ENCODE peak calls at places on chromosome X, in seven cellular contexts. One of them, this sample, is unnamed.
A peak's percentile ranks its signal among the peaks of the same experiment; 100 is the strongest.

GRCh38 chrX:70979136-70979762 is 48.4 kb upstream of the SLC7A3 start:
- DNase-seq in posterior cingulate gyrus: no peak
- DNase-seq in left lung: no peak
- DNase-seq in Karpas-422: no peak
- DNase-seq in left ventricle myocardium superior: no peak
- DNase-seq in SW480: peak; percentile 63
- DNase-seq in NCI-H1417 treated with DMSO at 0.1 percent for 48 hours: no peak
- DNase-seq in this sample: no peak

GRCh38 chrX:109199726-109200125 is 282.2 kb downstream of the GUCY2F start:
- DNase-seq in left lung: no peak
- DNase-seq in NCI-H1417 treated with DMSO at 0.1 percent for 48 hours: no peak
- DNase-seq in Karpas-422: no peak
- DNase-seq in posterior cingulate gyrus: no peak
- DNase-seq in SW480: no peak
- DNase-seq in left ventricle myocardium superior: no peak
- DNase-seq in this sample: no peak

GRCh38 chrX:45232139-45232538 is 31.5 kb upstream of the DIPK2B start:
- DNase-seq in SW480: no peak
- DNase-seq in left ventricle myocardium superior: no peak
- DNase-seq in left lung: no peak
- DNase-seq in posterior cingulate gyrus: no peak
- DNase-seq in NCI-H1417 treated with DMSO at 0.1 percent for 48 hours: no peak
- DNase-seq in Karpas-422: no peak
- DNase-seq in this sample: no peak

GRCh38 chrX:105765691-105766090 is 56.6 kb upstream of the NRK start:
- DNase-seq in posterior cingulate gyrus: no peak
- DNase-seq in left ventricle myocardium superior: no peak
- DNase-seq in NCI-H1417 treated with DMSO at 0.1 percent for 48 hours: no peak
- DNase-seq in SW480: peak; percentile 1
- DNase-seq in left lung: no peak
- DNase-seq in Karpas-422: no peak
- DNase-seq in this sample: no peak

GRCh38 chrX:133985164-133986007 is at the start of gene GPC3:
- DNase-seq in Karpas-422: no peak
- DNase-seq in NCI-H1417 treated with DMSO at 0.1 percent for 48 hours: no peak
- DNase-seq in SW480: peak; percentile 6
- DNase-seq in left ventricle myocardium superior: peak; percentile 42
- DNase-seq in left lung: no peak
- DNase-seq in posterior cingulate gyrus: peak; percentile 2
- DNase-seq in this sample: no peak

GRCh38 chrX:39559229-39559628 is 538.5 kb downstream of the BCOR start:
- DNase-seq in NCI-H1417 treated with DMSO at 0.1 percent for 48 hours: no peak
- DNase-seq in posterior cingulate gyrus: no peak
- DNase-seq in SW480: no peak
- DNase-seq in left ventricle myocardium superior: no peak
- DNase-seq in left lung: no peak
- DNase-seq in Karpas-422: no peak
- DNase-seq in this sample: no peak

GRCh38 chrX:17247144-17247543 is 127.9 kb upstream of the NHS start:
- DNase-seq in left lung: no peak
- DNase-seq in SW480: no peak
- DNase-seq in posterior cingulate gyrus: no peak
- DNase-seq in left ventricle myocardium superior: no peak
- DNase-seq in Karpas-422: peak; percentile 49
- DNase-seq in NCI-H1417 treated with DMSO at 0.1 percent for 48 hours: no peak
- DNase-seq in this sample: no peak

GRCh38 chrX:18582910-18583493 is 88.9 kb downstream of the RS1 start:
- DNase-seq in left lung: no peak
- DNase-seq in posterior cingulate gyrus: no peak
- DNase-seq in left ventricle myocardium superior: no peak
- DNase-seq in Karpas-422: no peak
- DNase-seq in SW480: no peak
- DNase-seq in NCI-H1417 treated with DMSO at 0.1 percent for 48 hours: no peak
- DNase-seq in this sample: peak; percentile 34

GRCh38 chrX:143648705-143649104 is 12.8 kb upstream of the SLITRK4 start:
- DNase-seq in SW480: peak; percentile 3
- DNase-seq in left ventricle myocardium superior: no peak
- DNase-seq in NCI-H1417 treated with DMSO at 0.1 percent for 48 hours: no peak
- DNase-seq in posterior cingulate gyrus: no peak
- DNase-seq in left lung: no peak
- DNase-seq in Karpas-422: no peak
- DNase-seq in this sample: no peak

GRCh38 chrX:13266641-13267420 is 53.0 kb downstream of the ATXN3L start:
- DNase-seq in left ventricle myocardium superior: no peak
- DNase-seq in left lung: no peak
- DNase-seq in NCI-H1417 treated with DMSO at 0.1 percent for 48 hours: no peak
- DNase-seq in posterior cingulate gyrus: no peak
- DNase-seq in SW480: no peak
- DNase-seq in Karpas-422: no peak
- DNase-seq in this sample: no peak

GRCh38 chrX:154048398-154048797 is 28.7 kb upstream of the IRAK1 start:
- DNase-seq in left lung: no peak
- DNase-seq in NCI-H1417 treated with DMSO at 0.1 percent for 48 hours: no peak
- DNase-seq in posterior cingulate gyrus: no peak
- DNase-seq in left ventricle myocardium superior: no peak
- DNase-seq in Karpas-422: no peak
- DNase-seq in SW480: no peak
- DNase-seq in this sample: no peak

GRCh38 chrX:97522307-97522706 is 638.6 kb downstream of the RPA4 start:
- DNase-seq in NCI-H1417 treated with DMSO at 0.1 percent for 48 hours: no peak
- DNase-seq in left ventricle myocardium superior: no peak
- DNase-seq in left lung: no peak
- DNase-seq in SW480: no peak
- DNase-seq in posterior cingulate gyrus: no peak
- DNase-seq in Karpas-422: no peak
- DNase-seq in this sample: no peak

GRCh38 chrX:2402361-2402690 is 98.5 kb downstream of the DHRSX start:
- DNase-seq in Karpas-422: no peak
- DNase-seq in left lung: no peak
- DNase-seq in left ventricle myocardium superior: no peak
- DNase-seq in NCI-H1417 treated with DMSO at 0.1 percent for 48 hours: no peak
- DNase-seq in SW480: no peak
- DNase-seq in posterior cingulate gyrus: no peak
- DNase-seq in this sample: no peak

GRCh38 chrX:69319376-69319775 is 154.1 kb upstream of the PJA1 start:
- DNase-seq in posterior cingulate gyrus: no peak
- DNase-seq in SW480: no peak
- DNase-seq in Karpas-422: no peak
- DNase-seq in left lung: no peak
- DNase-seq in NCI-H1417 treated with DMSO at 0.1 percent for 48 hours: no peak
- DNase-seq in left ventricle myocardium superior: no peak
- DNase-seq in this sample: no peak

GRCh38 chrX:154546354-154547244 is at the start of gene G6PD:
- DNase-seq in left lung: no peak
- DNase-seq in posterior cingulate gyrus: peak; percentile 59
- DNase-seq in left ventricle myocardium superior: peak; percentile 87
- DNase-seq in NCI-H1417 treated with DMSO at 0.1 percent for 48 hours: peak; percentile 30
- DNase-seq in SW480: peak; percentile 56
- DNase-seq in Karpas-422: peak; percentile 91
- DNase-seq in this sample: no peak

GRCh38 chrX:40468033-40468979 is 112.5 kb upstream of the ATP6AP2 start:
- DNase-seq in NCI-H1417 treated with DMSO at 0.1 percent for 48 hours: peak; percentile 67
- DNase-seq in posterior cingulate gyrus: peak; percentile 48
- DNase-seq in Karpas-422: peak; percentile 48
- DNase-seq in left lung: peak; percentile 47
- DNase-seq in SW480: peak; percentile 90
- DNase-seq in left ventricle myocardium superior: peak; percentile 48
- DNase-seq in this sample: no peak

GRCh38 chrX:9614016-9614415 is 149.2 kb downstream of the TBL1X start:
- DNase-seq in SW480: no peak
- DNase-seq in left ventricle myocardium superior: no peak
- DNase-seq in posterior cingulate gyrus: no peak
- DNase-seq in Karpas-422: no peak
- DNase-seq in NCI-H1417 treated with DMSO at 0.1 percent for 48 hours: no peak
- DNase-seq in left lung: no peak
- DNase-seq in this sample: no peak

GRCh38 chrX:22171287-22172060 is 101.2 kb upstream of the CBLL2 start:
- DNase-seq in left ventricle myocardium superior: no peak
- DNase-seq in SW480: no peak
- DNase-seq in left lung: no peak
- DNase-seq in Karpas-422: no peak
- DNase-seq in posterior cingulate gyrus: no peak
- DNase-seq in NCI-H1417 treated with DMSO at 0.1 percent for 48 hours: no peak
- DNase-seq in this sample: no peak

GRCh38 chrX:56281789-56282188 is 49.6 kb downstream of the KLF8 start:
- DNase-seq in NCI-H1417 treated with DMSO at 0.1 percent for 48 hours: no peak
- DNase-seq in SW480: peak; percentile 38
- DNase-seq in posterior cingulate gyrus: no peak
- DNase-seq in Karpas-422: peak; percentile 66
- DNase-seq in left lung: no peak
- DNase-seq in left ventricle myocardium superior: no peak
- DNase-seq in this sample: no peak

GRCh38 chrX:71912156-71912555 is 1.5 kb downstream of the NHSL2 start:
- DNase-seq in left ventricle myocardium superior: no peak
- DNase-seq in posterior cingulate gyrus: no peak
- DNase-seq in NCI-H1417 treated with DMSO at 0.1 percent for 48 hours: no peak
- DNase-seq in left lung: no peak
- DNase-seq in Karpas-422: no peak
- DNase-seq in SW480: no peak
- DNase-seq in this sample: no peak

GRCh38 chrX:116292183-116292582 is 121.6 kb downstream of the AGTR2 start:
- DNase-seq in left lung: no peak
- DNase-seq in Karpas-422: no peak
- DNase-seq in NCI-H1417 treated with DMSO at 0.1 percent for 48 hours: no peak
- DNase-seq in left ventricle myocardium superior: no peak
- DNase-seq in posterior cingulate gyrus: no peak
- DNase-seq in SW480: no peak
- DNase-seq in this sample: no peak

GRCh38 chrX:51144828-51145442 is 187.7 kb upstream of the NUDT10 start:
- DNase-seq in Karpas-422: peak; percentile 84
- DNase-seq in SW480: peak; percentile 22
- DNase-seq in posterior cingulate gyrus: peak; percentile 2
- DNase-seq in left lung: peak; percentile 44
- DNase-seq in left ventricle myocardium superior: no peak
- DNase-seq in NCI-H1417 treated with DMSO at 0.1 percent for 48 hours: peak; percentile 1
- DNase-seq in this sample: peak; percentile 42

GRCh38 chrX:43961699-43962098 is 11.5 kb downstream of the NDP start:
- DNase-seq in left lung: no peak
- DNase-seq in left ventricle myocardium superior: no peak
- DNase-seq in SW480: no peak
- DNase-seq in posterior cingulate gyrus: no peak
- DNase-seq in NCI-H1417 treated with DMSO at 0.1 percent for 48 hours: no peak
- DNase-seq in Karpas-422: peak; percentile 56
- DNase-seq in this sample: no peak

GRCh38 chrX:44155126-44155525 is 181.9 kb upstream of the NDP start:
- DNase-seq in Karpas-422: no peak
- DNase-seq in left lung: no peak
- DNase-seq in left ventricle myocardium superior: no peak
- DNase-seq in NCI-H1417 treated with DMSO at 0.1 percent for 48 hours: no peak
- DNase-seq in posterior cingulate gyrus: no peak
- DNase-seq in SW480: no peak
- DNase-seq in this sample: no peak

GRCh38 chrX:124217289-124218251 is 114.9 kb upstream of the TEX13D start:
- DNase-seq in Karpas-422: no peak
- DNase-seq in SW480: peak; percentile 87
- DNase-seq in NCI-H1417 treated with DMSO at 0.1 percent for 48 hours: no peak
- DNase-seq in posterior cingulate gyrus: no peak
- DNase-seq in left lung: peak; percentile 36
- DNase-seq in left ventricle myocardium superior: no peak
- DNase-seq in this sample: no peak

GRCh38 chrX:150063673-150064072 is 125.4 kb upstream of the EOLA2 start:
- DNase-seq in Karpas-422: peak; percentile 44
- DNase-seq in SW480: no peak
- DNase-seq in left lung: no peak
- DNase-seq in NCI-H1417 treated with DMSO at 0.1 percent for 48 hours: no peak
- DNase-seq in left ventricle myocardium superior: no peak
- DNase-seq in posterior cingulate gyrus: no peak
- DNase-seq in this sample: no peak

GRCh38 chrX:104254442-104255115 is at the start of gene ESX1:
- DNase-seq in left ventricle myocardium superior: no peak
- DNase-seq in SW480: no peak
- DNase-seq in NCI-H1417 treated with DMSO at 0.1 percent for 48 hours: no peak
- DNase-seq in left lung: no peak
- DNase-seq in posterior cingulate gyrus: no peak
- DNase-seq in Karpas-422: no peak
- DNase-seq in this sample: no peak

GRCh38 chrX:21741869-21742701 is 15.8 kb downstream of the SMPX start:
- DNase-seq in left ventricle myocardium superior: no peak
- DNase-seq in posterior cingulate gyrus: no peak
- DNase-seq in SW480: no peak
- DNase-seq in NCI-H1417 treated with DMSO at 0.1 percent for 48 hours: no peak
- DNase-seq in Karpas-422: no peak
- DNase-seq in left lung: no peak
- DNase-seq in this sample: no peak

GRCh38 chrX:50812995-50813842 is 775 bp downstream of the SHROOM4 start:
- DNase-seq in Karpas-422: no peak
- DNase-seq in left lung: peak; percentile 40
- DNase-seq in posterior cingulate gyrus: peak; percentile 4
- DNase-seq in SW480: peak; percentile 22
- DNase-seq in NCI-H1417 treated with DMSO at 0.1 percent for 48 hours: no peak
- DNase-seq in left ventricle myocardium superior: peak; percentile 63
- DNase-seq in this sample: no peak

GRCh38 chrX:85004255-85004654 is 578 bp downstream of the APOOL start:
- DNase-seq in SW480: peak; percentile 1
- DNase-seq in left lung: no peak
- DNase-seq in NCI-H1417 treated with DMSO at 0.1 percent for 48 hours: no peak
- DNase-seq in Karpas-422: peak; percentile 40
- DNase-seq in posterior cingulate gyrus: no peak
- DNase-seq in left ventricle myocardium superior: no peak
- DNase-seq in this sample: no peak

GRCh38 chrX:101206471-101206870 is 13.1 kb upstream of the DRP2 start:
- DNase-seq in posterior cingulate gyrus: no peak
- DNase-seq in SW480: peak; percentile 50
- DNase-seq in Karpas-422: peak; percentile 77
- DNase-seq in left ventricle myocardium superior: no peak
- DNase-seq in NCI-H1417 treated with DMSO at 0.1 percent for 48 hours: no peak
- DNase-seq in left lung: no peak
- DNase-seq in this sample: no peak

GRCh38 chrX:39640866-39641265 is 456.9 kb downstream of the BCOR start:
- DNase-seq in Karpas-422: no peak
- DNase-seq in NCI-H1417 treated with DMSO at 0.1 percent for 48 hours: no peak
- DNase-seq in posterior cingulate gyrus: no peak
- DNase-seq in left lung: no peak
- DNase-seq in left ventricle myocardium superior: no peak
- DNase-seq in SW480: no peak
- DNase-seq in this sample: no peak

GRCh38 chrX:38154340-38154739 is 66.3 kb downstream of the SRPX start:
- DNase-seq in left lung: no peak
- DNase-seq in NCI-H1417 treated with DMSO at 0.1 percent for 48 hours: no peak
- DNase-seq in posterior cingulate gyrus: no peak
- DNase-seq in Karpas-422: no peak
- DNase-seq in SW480: no peak
- DNase-seq in left ventricle myocardium superior: no peak
- DNase-seq in this sample: no peak

GRCh38 chrX:107324493-107325310 is 118.3 kb downstream of the DNAAF6 start:
- DNase-seq in NCI-H1417 treated with DMSO at 0.1 percent for 48 hours: no peak
- DNase-seq in posterior cingulate gyrus: no peak
- DNase-seq in Karpas-422: peak; percentile 77
- DNase-seq in SW480: peak; percentile 14
- DNase-seq in left lung: peak; percentile 35
- DNase-seq in left ventricle myocardium superior: peak; percentile 43
- DNase-seq in this sample: no peak

GRCh38 chrX:67725471-67725870 is 181.7 kb downstream of the AR start:
- DNase-seq in Karpas-422: no peak
- DNase-seq in left ventricle myocardium superior: no peak
- DNase-seq in left lung: no peak
- DNase-seq in NCI-H1417 treated with DMSO at 0.1 percent for 48 hours: no peak
- DNase-seq in posterior cingulate gyrus: no peak
- DNase-seq in SW480: no peak
- DNase-seq in this sample: no peak

GRCh38 chrX:103061486-103061885 is 2.5 kb downstream of the BEX1 start:
- DNase-seq in left ventricle myocardium superior: no peak
- DNase-seq in Karpas-422: no peak
- DNase-seq in NCI-H1417 treated with DMSO at 0.1 percent for 48 hours: no peak
- DNase-seq in SW480: no peak
- DNase-seq in left lung: no peak
- DNase-seq in posterior cingulate gyrus: no peak
- DNase-seq in this sample: no peak